ENCODE peak calls at places on chromosomes 7 and 10, in four cellular contexts. P is cardiac muscle cell, Z is BE2C, Q is tibial nerve. C is an unnamed sample. For H3K4me1 and H3K27me3, the result is how much of the 10 kb centered on the place peaks cover.

GRCh38 chr10:68276224-68276623 is 44.3 kb upstream of the ATOH7 start:
- DNase-seq in P (no peak), Z (no peak), Q (no peak), C (no peak)

GRCh38 chr7:111561909-111562732 is at the start of gene IMMP2L:
- DNase-seq in P (peak), Z (peak), Q (peak), C (peak)

GRCh38 chr7:110347091-110347490 is 743.8 kb upstream of the LRRN3 start:
- DNase-seq in P (no peak), Z (peak), Q (no peak), C (no peak)

GRCh38 chr10:114767101-114767588 is 54.4 kb upstream of the FHIP2A start:
- DNase-seq in P (no peak), Z (no peak), Q (no peak), C (no peak)

GRCh38 chr10:89346264-89346971 is 18.6 kb downstream of the IFIT3 start:
- DNase-seq in P (no peak), Z (no peak), Q (peak), C (no peak)

GRCh38 chr7:157339777-157340677 is 3.2 kb downstream of the DNAJB6 start:
- DNase-seq in P (peak), Z (peak), Q (peak), C (peak)

GRCh38 chr10:97539523-97540200 is 32.9 kb upstream of the ANKRD2 start:
- DNase-seq in P (no peak), Z (no peak), Q (no peak), C (no peak)

GRCh38 chr7:117072620-117073118 is 119.4 kb downstream of the ST7 start:
- DNase-seq in P (peak), Z (peak), Q (peak), C (no peak)

GRCh38 chr7:130490888-130491771 is 755 bp upstream of the MEST start:
- DNase-seq in P (peak), Z (no peak), Q (no peak), C (peak)

GRCh38 chr7:126700807-126701604 is 551.7 kb downstream of the GRM8 start:
- DNase-seq in P (peak), Z (peak), Q (no peak), C (no peak)

GRCh38 chr7:113246698-113247097 is 128.3 kb upstream of the SMIM30 start:
- DNase-seq in P (no peak), Z (no peak), Q (no peak), C (no peak)

GRCh38 chr7:105346593-105347322 is 42.0 kb downstream of the SRPK2 start:
- DNase-seq in P (no peak), Z (no peak), Q (no peak), C (no peak)

GRCh38 chr7:122674502-122674901 is 24.4 kb downstream of the RNF133 start:
- DNase-seq in P (no peak), Z (no peak), Q (peak), C (no peak)

GRCh38 chr10:131849591-131850489 is 51.0 kb upstream of the PPP2R2D start:
- DNase-seq in P (no peak), Z (peak), Q (no peak), C (peak)

GRCh38 chr7:44068054-44068453 is 2.7 kb upstream of the PGAM2 start:
- DNase-seq in P (no peak), Z (no peak), Q (no peak), C (no peak)

GRCh38 chr7:130500463-130500862 is 8.6 kb downstream of the MEST start:
- DNase-seq in P (no peak), Z (peak), Q (no peak), C (no peak)

GRCh38 chr10:97063983-97064837 is 121.5 kb downstream of the SLIT1 start:
- DNase-seq in P (no peak), Z (no peak), Q (no peak), C (no peak)

GRCh38 chr7:127755529-127755928 is 103.5 kb downstream of the SND1 start:
- DNase-seq in P (no peak), Z (no peak), Q (no peak), C (no peak)

GRCh38 chr10:58544135-58544534 is 31.5 kb downstream of the BICC1 start:
- DNase-seq in P (no peak), Z (no peak), Q (no peak), C (no peak)

DNA sequence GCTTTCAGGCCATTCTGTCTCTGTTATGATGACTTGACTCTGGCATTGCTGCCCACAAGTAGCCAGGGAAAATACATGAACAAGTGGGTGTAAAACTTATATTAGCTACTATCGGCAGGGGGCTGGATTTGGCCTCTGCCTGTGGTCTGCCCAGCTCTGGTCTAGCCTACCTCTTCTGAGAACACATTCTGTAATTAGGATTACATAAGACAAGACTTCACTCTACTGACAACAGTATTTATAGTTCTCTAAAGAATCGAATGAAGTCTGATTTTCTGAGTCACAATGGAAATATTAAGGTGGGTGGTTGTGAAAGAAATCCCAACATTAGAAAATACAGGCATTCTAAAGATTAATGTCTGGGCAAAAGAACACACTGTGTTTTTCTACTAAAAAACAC is 55.5 kb downstream of the DLD start:
- DNase-seq in P (no peak), Z (no peak), Q (no peak), C (no peak)
- H3K4me1 ChIP-seq in P (under half), Z (under half), Q (under half), C (under half)

DNA sequence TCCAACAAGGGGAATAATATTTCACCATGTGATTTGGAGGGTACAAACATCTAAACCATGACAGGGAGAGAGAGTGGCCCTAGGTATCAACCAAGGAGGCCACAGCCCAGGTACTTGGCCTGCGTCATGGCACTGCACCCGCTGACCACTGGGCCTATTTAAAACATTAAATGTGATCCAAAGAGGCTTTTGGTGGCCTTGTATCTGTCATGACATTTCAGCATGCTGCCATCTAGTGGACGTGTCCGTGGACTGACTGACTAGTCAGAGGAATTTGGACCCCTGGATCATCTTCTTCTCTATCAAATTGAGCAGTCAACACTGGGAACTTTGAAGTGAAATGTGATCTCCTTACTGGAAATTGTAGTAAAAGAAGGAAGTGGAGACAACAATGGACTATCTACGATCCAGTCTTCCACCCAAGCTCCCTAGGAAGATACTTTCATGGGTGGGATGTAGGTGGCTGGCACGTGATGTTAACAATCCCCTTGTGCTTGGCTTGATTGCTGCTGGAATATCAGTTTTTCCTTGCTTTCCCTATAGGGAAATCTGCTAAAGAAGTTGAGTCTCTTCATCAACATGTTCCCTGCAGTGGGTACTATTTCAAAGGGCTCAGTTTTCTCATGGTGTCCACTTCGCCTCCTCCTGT is 24.6 kb upstream of the ITGA8 start:
- DNase-seq in P (peak), Z (peak), Q (peak), C (peak)
- TF ChIP-seq CTCF in P (peak), Z (peak), Q (no peak), C (peak)

GRCh38 chr10:101226888-101227736 is 2.2 kb downstream of the LBX1 start:
- DNase-seq in P (no peak), Z (no peak), Q (no peak), C (no peak)

GRCh38 chr10:101224060-101224909 is 5.0 kb downstream of the LBX1 start:
- DNase-seq in P (no peak), Z (no peak), Q (no peak), C (peak)

GRCh38 chr10:101224910-101225823 is 4.1 kb downstream of the LBX1 start:
- DNase-seq in P (no peak), Z (no peak), Q (no peak), C (peak)

GRCh38 chr10:101226506-101226887 is 2.8 kb downstream of the LBX1 start:
- DNase-seq in P (no peak), Z (no peak), Q (no peak), C (no peak)

GRCh38 chr10:101225846-101226361 is 3.4 kb downstream of the LBX1 start:
- DNase-seq in P (no peak), Z (no peak), Q (no peak), C (no peak)
- H3K27me3 ChIP-seq in P (half or more), Z (half or more), Q (under half), C (half or more)

DNA sequence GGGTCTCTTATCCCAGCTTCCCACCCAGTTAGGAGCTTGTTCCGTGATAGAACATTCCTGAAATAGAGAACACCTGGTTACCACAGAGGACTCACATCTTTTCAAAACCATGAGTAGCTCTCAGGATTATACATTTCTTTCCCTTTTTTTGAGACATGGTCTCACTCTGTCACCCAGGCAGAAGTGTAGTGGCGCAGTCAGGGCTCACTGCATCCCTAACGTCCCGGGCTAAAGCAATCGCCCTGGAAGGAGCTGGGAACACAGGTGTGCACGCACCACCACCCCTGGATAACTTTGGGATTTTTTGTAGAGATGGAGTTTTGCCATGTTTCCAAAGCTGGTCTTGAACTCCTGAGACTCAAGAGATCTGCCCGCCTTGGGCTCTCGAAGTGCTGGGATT is 144.0 kb downstream of the RNF216 start:
- DNase-seq in P (no peak), Z (no peak), Q (no peak), C (no peak)
- H3K4me1 ChIP-seq in P (under half), Z (under half), Q (under half), C (under half)

GRCh38 chr7:154953006-154953684 is 49.8 kb downstream of the PAXIP1 start:
- DNase-seq in P (peak), Z (peak), Q (peak), C (no peak)
- TF ChIP-seq CTCF in P (peak), Z (peak), Q (no peak), C (peak)